ENCODE peak calls at places on chromosome 18, in six cellular contexts. V is GM06990, Q is progenitor cell of endocrine pancreas, C is adrenal gland, Z is heart left ventricle, K is right lobe of liver. S is an unnamed sample.

GRCh38 chr18:28147674-28148171 is 29.2 kb downstream of the CDH2 start:
- DNase-seq in V (no peak), Q (no peak), C (no peak), Z (no peak), K (no peak), S (no peak)

GRCh38 chr18:43236921-43237320 is 40.4 kb downstream of the SYT4 start:
- DNase-seq in V (no peak), Q (no peak), C (no peak), Z (no peak), K (no peak), S (no peak)

GRCh38 chr18:22223263-22223960 is 54.0 kb downstream of the GATA6 start:
- DNase-seq in V (no peak), Q (no peak), C (peak), Z (peak), K (no peak), S (no peak)

GRCh38 chr18:35344736-35345459 is 678 bp upstream of the ZNF24 start:
- DNase-seq in V (no peak), Q (no peak), C (peak), Z (no peak), K (no peak), S (no peak)

GRCh38 chr18:6616981-6617380 is 112.5 kb upstream of the ARHGAP28 start:
- DNase-seq in V (no peak), Q (no peak), C (no peak), Z (no peak), K (no peak), S (no peak)

GRCh38 chr18:12333650-12334279 is 25.7 kb downstream of the TUBB6 start:
- DNase-seq in V (no peak), Q (no peak), C (no peak), Z (no peak), K (no peak), S (no peak)

GRCh38 chr18:22558945-22559385 is 141.2 kb upstream of the CTAGE1 start:
- DNase-seq in V (no peak), Q (peak), C (peak), Z (peak), K (peak), S (no peak)

GRCh38 chr18:7104649-7105048 is 12.9 kb downstream of the LAMA1 start:
- DNase-seq in V (no peak), Q (no peak), C (no peak), Z (no peak), K (no peak), S (no peak)

GRCh38 chr18:77271720-77272481 is 22.3 kb downstream of the GALR1 start:
- DNase-seq in V (no peak), Q (no peak), C (no peak), Z (no peak), K (no peak), S (no peak)

GRCh38 chr18:62485684-62486083 is 37.1 kb upstream of the ZCCHC2 start:
- DNase-seq in V (no peak), Q (no peak), C (peak), Z (no peak), K (no peak), S (no peak)

GRCh38 chr18:616380-616995 is 19.7 kb downstream of the CLUL1 start:
- DNase-seq in V (no peak), Q (no peak), C (no peak), Z (no peak), K (no peak), S (peak)

GRCh38 chr18:61503688-61504087 is 170.5 kb downstream of the CDH20 start:
- DNase-seq in V (no peak), Q (no peak), C (no peak), Z (no peak), K (no peak), S (no peak)

GRCh38 chr18:35753306-35753910 is 171.9 kb downstream of the GALNT1 start:
- DNase-seq in V (no peak), Q (no peak), C (no peak), Z (no peak), K (no peak), S (no peak)

GRCh38 chr18:45413180-45413836 is 202.0 kb upstream of the SLC14A2 start:
- DNase-seq in V (no peak), Q (no peak), C (no peak), Z (no peak), K (no peak), S (no peak)

GRCh38 chr18:59639136-59639535 is 58.1 kb downstream of the CCBE1 start:
- DNase-seq in V (no peak), Q (no peak), C (no peak), Z (no peak), K (no peak), S (no peak)

GRCh38 chr18:46916551-46917107 is 678 bp downstream of the PIAS2 start:
- DNase-seq in V (no peak), Q (no peak), C (peak), Z (no peak), K (no peak), S (peak)

GRCh38 chr18:77087391-77088141 is 45.0 kb downstream of the MBP start:
- DNase-seq in V (no peak), Q (peak), C (no peak), Z (peak), K (no peak), S (no peak)

GRCh38 chr18:56096861-56097260 is 508.9 kb upstream of the TCF4 start:
- DNase-seq in V (no peak), Q (no peak), C (no peak), Z (no peak), K (no peak), S (no peak)

GRCh38 chr18:62183578-62184195 is 3.2 kb downstream of the PIGN start:
- DNase-seq in V (no peak), Q (no peak), C (no peak), Z (no peak), K (no peak), S (peak)

GRCh38 chr18:37322497-37323035 is 243.0 kb downstream of the CELF4 start:
- DNase-seq in V (no peak), Q (no peak), C (peak), Z (no peak), K (no peak), S (peak)

GRCh38 chr18:76494181-76494540 is 881 bp downstream of the ZNF516 start:
- DNase-seq in V (peak), Q (peak), C (peak), Z (peak), K (peak), S (no peak)

GRCh38 chr18:11553098-11553940 is 56.1 kb upstream of the SLC35G4 start:
- DNase-seq in V (no peak), Q (peak), C (peak), Z (no peak), K (no peak), S (peak)

GRCh38 chr18:76657911-76658475 is 163.0 kb upstream of the ZNF516 start:
- DNase-seq in V (no peak), Q (no peak), C (no peak), Z (no peak), K (no peak), S (no peak)

GRCh38 chr18:74499633-74500032 is 3.5 kb downstream of the CNDP2 start:
- DNase-seq in V (peak), Q (no peak), C (peak), Z (no peak), K (peak), S (peak)

GRCh38 chr18:45503988-45504387 is 111.3 kb upstream of the SLC14A2 start:
- DNase-seq in V (no peak), Q (no peak), C (no peak), Z (no peak), K (no peak), S (no peak)

GRCh38 chr18:59646946-59647307 is 50.3 kb downstream of the CCBE1 start:
- DNase-seq in V (no peak), Q (no peak), C (no peak), Z (no peak), K (no peak), S (no peak)

GRCh38 chr18:44098551-44099098 is 582.1 kb upstream of the SETBP1 start:
- DNase-seq in V (peak), Q (no peak), C (no peak), Z (no peak), K (no peak), S (peak)

GRCh38 chr18:50659091-50660003 is 99.5 kb downstream of the MAPK4 start:
- DNase-seq in V (no peak), Q (no peak), C (peak), Z (no peak), K (no peak), S (no peak)

GRCh38 chr18:11794195-11794594 is 57.0 kb upstream of the CHMP1B start:
- DNase-seq in V (no peak), Q (no peak), C (no peak), Z (no peak), K (no peak), S (no peak)

GRCh38 chr18:61893971-61894750 is 1.4 kb upstream of the RNF152 start:
- DNase-seq in V (peak), Q (peak), C (peak), Z (peak), K (peak), S (peak)

GRCh38 chr18:1370552-1370951 is 465.9 kb downstream of the ADCYAP1 start:
- DNase-seq in V (no peak), Q (no peak), C (no peak), Z (no peak), K (no peak), S (no peak)

GRCh38 chr18:76487076-76487475 is 8.0 kb downstream of the ZNF516 start:
- DNase-seq in V (no peak), Q (no peak), C (no peak), Z (no peak), K (no peak), S (no peak)

GRCh38 chr18:45851196-45851925 is 25.9 kb downstream of the SIGLEC15 start:
- DNase-seq in V (no peak), Q (no peak), C (no peak), Z (no peak), K (no peak), S (no peak)

GRCh38 chr18:5628512-5629255 is 84.9 kb upstream of the EPB41L3 start:
- DNase-seq in V (peak), Q (peak), C (peak), Z (peak), K (peak), S (peak)

GRCh38 chr18:26747131-26747475 is 118.4 kb downstream of the AQP4 start:
- DNase-seq in V (no peak), Q (no peak), C (no peak), Z (no peak), K (no peak), S (no peak)

GRCh38 chr18:28124239-28125029 is 52.5 kb downstream of the CDH2 start:
- DNase-seq in V (no peak), Q (no peak), C (no peak), Z (no peak), K (no peak), S (no peak)

GRCh38 chr18:45151645-45152044 is 463.6 kb upstream of the SLC14A2 start:
- DNase-seq in V (no peak), Q (no peak), C (no peak), Z (no peak), K (no peak), S (no peak)

GRCh38 chr18:74239567-74239966 is 52.2 kb downstream of the CYB5A start:
- DNase-seq in V (no peak), Q (no peak), C (no peak), Z (no peak), K (no peak), S (no peak)

GRCh38 chr18:27585602-27586173 is 400.6 kb upstream of the CHST9 start:
- DNase-seq in V (no peak), Q (no peak), C (no peak), Z (no peak), K (peak), S (no peak)

GRCh38 chr18:13516855-13517254 is 209.5 kb downstream of the FAM210A start:
- DNase-seq in V (no peak), Q (no peak), C (no peak), Z (no peak), K (no peak), S (no peak)

GRCh38 chr18:79321625-79322024 is 74.1 kb upstream of the NFATC1 start:
- DNase-seq in V (no peak), Q (no peak), C (no peak), Z (no peak), K (no peak), S (no peak)

GRCh38 chr18:79315589-79315988 is 80.1 kb upstream of the NFATC1 start:
- DNase-seq in V (no peak), Q (no peak), C (no peak), Z (no peak), K (no peak), S (no peak)

GRCh38 chr18:79318142-79318673 is 77.5 kb upstream of the NFATC1 start:
- DNase-seq in V (no peak), Q (no peak), C (no peak), Z (no peak), K (no peak), S (no peak)

GRCh38 chr18:79320216-79320615 is 75.5 kb upstream of the NFATC1 start:
- DNase-seq in V (no peak), Q (no peak), C (no peak), Z (no peak), K (no peak), S (no peak)

GRCh38 chr18:79317718-79318117 is 78.0 kb upstream of the NFATC1 start:
- DNase-seq in V (no peak), Q (no peak), C (no peak), Z (no peak), K (no peak), S (no peak)
- TF ChIP-seq CTCF in V (no peak), Q (no peak), C (no peak), Z (no peak), K (no peak), S (no peak)

GRCh38 chr18:24999650-25000267 is 352.2 kb downstream of the ZNF521 start:
- DNase-seq in V (no peak), Q (no peak), C (no peak), Z (no peak), K (no peak), S (no peak)

GRCh38 chr18:25005602-25006375 is 346.2 kb downstream of the ZNF521 start:
- DNase-seq in V (no peak), Q (no peak), C (no peak), Z (no peak), K (no peak), S (no peak)

DNA sequence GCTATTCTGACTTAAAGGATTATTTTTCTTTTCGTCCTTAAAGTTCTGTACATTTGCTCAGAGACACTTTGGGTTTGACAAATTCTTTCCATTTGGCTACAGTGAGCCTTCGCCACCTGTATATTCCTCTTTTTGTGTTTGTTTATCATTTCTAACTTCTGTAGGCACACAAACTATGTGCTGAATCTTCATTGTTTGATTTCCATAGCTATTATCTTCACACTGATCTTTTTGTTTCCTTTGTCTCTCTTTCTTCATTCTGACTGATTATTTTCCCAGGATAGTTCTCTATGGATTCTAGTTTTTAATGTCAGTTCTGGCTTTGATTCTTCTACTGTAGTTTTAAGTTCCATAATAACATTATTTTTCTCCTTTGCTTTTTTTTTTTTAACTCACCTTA is 350.2 kb downstream of the ZNF521 start:
- DNase-seq in V (no peak), Q (no peak), C (no peak), Z (no peak), K (no peak), S (no peak)
- TF ChIP-seq CTCF in V (no peak), Q (no peak), C (no peak), Z (no peak), K (no peak), S (no peak)

DNA sequence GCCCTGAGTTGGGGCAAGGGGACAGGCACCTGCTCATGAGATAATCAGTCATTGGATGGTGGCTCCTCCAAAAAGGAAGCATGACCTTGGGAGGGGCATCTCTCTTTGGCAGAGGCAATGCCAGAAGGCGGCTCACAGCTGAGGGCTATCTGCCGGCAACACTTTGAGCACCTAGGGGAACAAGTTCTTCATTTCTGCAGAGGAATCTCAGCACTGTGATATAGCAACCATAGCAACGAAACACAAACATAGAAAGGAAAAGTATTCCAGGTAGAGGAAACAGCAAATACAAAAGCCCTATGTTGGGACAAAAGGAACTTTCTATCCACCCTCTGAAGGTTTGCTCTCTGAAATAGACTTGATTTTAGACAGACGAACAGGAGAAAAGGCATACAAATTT is 89.1 kb upstream of the NEDD4L start:
- DNase-seq in V (no peak), Q (no peak), C (no peak), Z (no peak), K (no peak), S (no peak)
- TF ChIP-seq CTCF in V (no peak), Q (no peak), C (no peak), Z (no peak), K (no peak), S (no peak)

GRCh38 chr18:67281746-67282145 is 234.8 kb downstream of the DSEL start:
- DNase-seq in V (no peak), Q (no peak), C (no peak), Z (no peak), K (no peak), S (no peak)
- TF ChIP-seq CTCF in V (no peak), Q (no peak), C (no peak), Z (no peak), K (no peak), S (no peak)

DNA sequence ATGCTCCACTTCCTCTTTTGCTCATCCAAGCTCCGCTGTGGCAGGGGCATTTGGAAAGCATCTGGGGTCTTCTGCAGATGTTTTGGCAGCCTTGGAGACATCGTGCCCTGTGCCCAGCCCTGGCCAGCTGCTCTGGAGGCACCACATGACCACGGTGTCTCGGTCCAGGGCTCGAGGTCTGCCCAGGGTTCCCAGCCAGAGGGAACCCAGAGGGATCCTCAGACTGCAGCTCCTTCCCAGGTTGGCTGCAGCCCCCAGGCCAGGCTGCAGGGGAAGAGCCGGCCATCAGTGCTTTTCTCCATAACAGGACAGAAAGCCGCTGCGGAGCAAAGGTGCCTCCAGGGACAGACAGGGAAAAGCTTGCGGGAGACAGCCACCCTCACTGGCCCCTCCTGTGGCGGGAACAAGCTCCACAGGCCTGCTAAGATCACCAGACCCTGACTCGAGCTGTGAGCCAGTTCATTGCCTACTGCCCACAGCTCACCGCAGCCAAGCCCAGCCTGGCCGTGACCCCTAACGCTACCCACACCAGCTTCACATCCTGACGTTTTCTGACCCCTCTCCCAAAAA is 74.7 kb downstream of the SMAD7 start:
- DNase-seq in V (no peak), Q (no peak), C (no peak), Z (peak), K (peak), S (no peak)
- TF ChIP-seq CTCF in V (no peak), Q (peak), C (no peak), Z (no peak), K (no peak), S (no peak)

GRCh38 chr18:8778824-8779223 is 73.5 kb downstream of the MTCL1 start:
- DNase-seq in V (no peak), Q (no peak), C (no peak), Z (no peak), K (no peak), S (no peak)
- TF ChIP-seq CTCF in V (no peak), Q (no peak), C (no peak), Z (no peak), K (no peak), S (no peak)

GRCh38 chr18:3042337-3042736 is 29.4 kb upstream of the LPIN2 start:
- DNase-seq in V (no peak), Q (no peak), C (no peak), Z (no peak), K (no peak), S (no peak)

GRCh38 chr18:3037423-3037915 is 24.5 kb upstream of the LPIN2 start:
- DNase-seq in V (peak), Q (no peak), C (no peak), Z (no peak), K (no peak), S (peak)

GRCh38 chr18:3040881-3041280 is 27.9 kb upstream of the LPIN2 start:
- DNase-seq in V (no peak), Q (no peak), C (no peak), Z (no peak), K (no peak), S (no peak)

GRCh38 chr18:3041857-3042256 is 28.9 kb upstream of the LPIN2 start:
- DNase-seq in V (no peak), Q (no peak), C (no peak), Z (no peak), K (no peak), S (no peak)

DNA sequence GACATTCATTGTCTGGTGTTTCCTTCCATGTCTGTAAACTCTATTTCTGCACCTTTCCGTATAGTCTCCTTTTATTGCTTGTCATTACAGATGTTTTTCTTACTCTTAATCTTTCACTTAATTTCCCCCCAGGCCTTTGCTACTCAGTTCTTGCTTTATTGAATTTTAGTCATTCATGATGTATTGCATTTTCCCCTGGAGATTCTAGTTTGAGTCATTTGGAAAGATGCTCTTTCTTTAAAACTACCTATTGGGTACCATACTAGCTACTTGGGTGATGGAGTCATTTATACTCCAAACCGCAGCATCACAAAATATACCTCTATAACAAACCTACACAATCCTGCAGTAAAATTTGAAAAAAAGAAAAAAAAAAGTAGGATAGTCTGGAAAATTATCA is 27.2 kb upstream of the LPIN2 start:
- DNase-seq in V (no peak), Q (no peak), C (no peak), Z (no peak), K (no peak), S (no peak)
- TF ChIP-seq CTCF in V (no peak), Q (no peak), C (no peak), Z (no peak), K (no peak), S (no peak)

DNA sequence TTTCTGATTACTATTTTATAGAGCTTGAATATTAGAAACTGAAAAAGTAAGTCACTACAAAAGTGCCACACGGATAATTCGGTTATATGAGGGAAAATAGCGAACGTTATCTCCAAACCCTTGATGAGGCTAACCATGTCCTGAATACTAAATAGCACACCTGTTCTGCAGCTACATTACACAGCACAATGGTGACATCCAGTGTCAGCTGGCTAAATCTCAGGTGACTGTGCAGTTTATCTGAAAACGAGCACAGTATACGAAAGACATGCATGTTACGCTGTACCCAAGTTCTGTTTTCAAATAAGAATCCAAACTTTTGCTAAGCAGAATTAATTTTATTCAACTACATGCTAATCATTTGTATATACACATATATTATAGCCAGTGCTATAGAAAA is 9.0 kb downstream of the CCDC68 start:
- DNase-seq in V (no peak), Q (no peak), C (no peak), Z (no peak), K (no peak), S (no peak)
- TF ChIP-seq CTCF in V (no peak), Q (peak), C (no peak), Z (no peak), K (peak), S (no peak)